ENCODE peak calls at places on chromosomes 13 and 19, in nine cellular contexts. T is stimulated activated CD8-positive, alpha-beta memory T cell treated with anti-CD3 and anti-CD28 coated beads, Interleukin-7, amount 100 ng/mL, for 1 hour; U is iPS DF 19.7; V is SW480; Y is cardiac muscle cell; L is GM23248; H is non-pigmented ciliary epithelial cell; E is left lung; J is mammary epithelial cell. X is an unnamed sample.

GRCh38 chr13:102569488-102569887 is 27.3 kb upstream of the TPP2 start:
- DNase-seq in T (no peak), E (no peak), U (no peak), H (peak), J (no peak), L (peak), V (no peak), Y (peak), X (no peak)

GRCh38 chr13:99260216-99260615 is 2.0 kb upstream of the GPR18 start:
- DNase-seq in U (no peak), T (no peak), Y (no peak), H (no peak), J (no peak), V (no peak), L (peak), E (no peak), X (no peak)

GRCh38 chr19:50331187-50332013 is 2.2 kb upstream of the KCNC3 start:
- DNase-seq in J (no peak), Y (no peak), V (peak), H (no peak), U (no peak), L (no peak), T (no peak), E (no peak), X (no peak)

GRCh38 chr13:45575146-45575829 is 40.3 kb downstream of the ERICH6B start:
- DNase-seq in T (no peak), H (no peak), U (no peak), J (peak), Y (no peak), E (no peak), L (peak), V (no peak), X (no peak)

GRCh38 chr13:97125051-97125809 is 96.9 kb upstream of the MBNL2 start:
- DNase-seq in V (peak), Y (peak), L (peak), J (peak), E (no peak), T (no peak), U (no peak), H (peak), X (no peak)

GRCh38 chr13:110108348-110109139 is 198.4 kb downstream of the COL4A1 start:
- DNase-seq in T (no peak), J (peak), E (no peak), U (no peak), Y (peak), H (no peak), L (peak), V (peak), X (peak)

GRCh38 chr19:48556163-48556562 is 4.2 kb downstream of the SULT2B1 start:
- DNase-seq in H (no peak), Y (peak), E (no peak), U (no peak), L (peak), J (peak), V (peak), T (no peak), X (no peak)

GRCh38 chr13:35179494-35179893 is 237.4 kb downstream of the NBEA start:
- DNase-seq in U (no peak), E (no peak), T (no peak), J (peak), H (no peak), Y (peak), L (peak), V (no peak), X (no peak)

GRCh38 chr19:56087647-56088346 is 33.3 kb downstream of the ZNF787 start:
- DNase-seq in Y (no peak), L (no peak), E (peak), T (no peak), V (no peak), J (no peak), H (no peak), U (no peak), X (no peak)

GRCh38 chr13:67095621-67096020 is 134.5 kb downstream of the PCDH9 start:
- DNase-seq in U (no peak), H (no peak), E (no peak), Y (peak), L (no peak), T (no peak), J (peak), V (no peak), X (no peak)

GRCh38 chr13:36872621-36873020 is 47.4 kb downstream of the SMAD9 start:
- DNase-seq in E (no peak), T (no peak), J (no peak), V (no peak), Y (no peak), L (no peak), H (no peak), U (no peak), X (no peak)

GRCh38 chr19:19642506-19643157 is 825 bp downstream of the GMIP start:
- DNase-seq in T (no peak), H (no peak), J (no peak), V (peak), U (no peak), L (peak), E (no peak), Y (peak), X (no peak)

GRCh38 chr13:91362908-91363307 is 15.4 kb downstream of the MIR17HG start:
- DNase-seq in U (no peak), V (no peak), E (no peak), H (no peak), L (no peak), T (no peak), Y (no peak), J (no peak), X (no peak)

GRCh38 chr13:20332361-20333096 is 100.4 kb upstream of the GJB6 start:
- DNase-seq in U (no peak), E (no peak), H (no peak), L (peak), V (no peak), Y (peak), J (peak), T (no peak), X (no peak)

GRCh38 chr19:50465986-50466771 is 10.1 kb upstream of the EMC10 start:
- DNase-seq in H (no peak), T (no peak), E (peak), L (peak), V (peak), U (peak), J (no peak), Y (no peak), X (no peak)

GRCh38 chr13:107438251-107438650 is 777.1 kb downstream of the LIG4 start:
- DNase-seq in H (no peak), Y (no peak), L (peak), J (no peak), E (no peak), V (no peak), U (no peak), T (no peak), X (no peak)

GRCh38 chr13:50800091-50800739 is 43.3 kb downstream of the DLEU7 start:
- DNase-seq in J (no peak), H (no peak), U (no peak), Y (no peak), T (no peak), E (no peak), L (no peak), V (no peak), X (no peak)

GRCh38 chr19:46294475-46294874 is 2.4 kb upstream of the HIF3A start:
- DNase-seq in T (no peak), U (no peak), E (no peak), V (no peak), J (no peak), H (no peak), Y (no peak), L (no peak), X (no peak)

GRCh38 chr19:5260381-5260967 is 80.1 kb downstream of the PTPRS start:
- DNase-seq in T (no peak), Y (no peak), V (no peak), E (peak), J (no peak), H (no peak), U (no peak), L (no peak), X (no peak)

GRCh38 chr19:52722062-52723005 is 12.5 kb downstream of the ZNF611 start:
- DNase-seq in V (no peak), U (no peak), T (no peak), Y (peak), E (no peak), J (peak), H (peak), L (peak), X (no peak)

GRCh38 chr13:19178901-19179593 is 2.6 kb downstream of the TUBA3C start:
- DNase-seq in Y (no peak), T (no peak), V (no peak), U (no peak), H (no peak), L (no peak), J (no peak), E (no peak), X (no peak)

GRCh38 chr13:77751513-77752456 is 54.3 kb downstream of the SLAIN1 start:
- DNase-seq in E (no peak), L (peak), H (peak), J (peak), U (no peak), Y (peak), V (peak), T (peak), X (no peak)

GRCh38 chr13:87893186-87893585 is 222.0 kb downstream of the SLITRK5 start:
- DNase-seq in H (no peak), Y (no peak), T (no peak), E (no peak), V (no peak), U (no peak), J (no peak), L (no peak), X (no peak)

GRCh38 chr13:52806029-52806428 is 42.4 kb downstream of the PCDH8 start:
- DNase-seq in V (no peak), U (no peak), E (no peak), Y (no peak), T (no peak), J (no peak), L (no peak), H (no peak), X (no peak)

GRCh38 chr13:47000166-47000565 is 103.3 kb upstream of the HTR2A start:
- DNase-seq in J (peak), T (no peak), U (no peak), V (peak), H (no peak), E (no peak), L (peak), Y (no peak), X (no peak)

GRCh38 chr13:28048768-28049167 is 51.6 kb downstream of the FLT3 start:
- DNase-seq in L (no peak), V (no peak), H (no peak), T (no peak), Y (no peak), J (no peak), E (no peak), U (no peak), X (no peak)

GRCh38 chr13:113609616-113610015 is 25.1 kb downstream of the TFDP1 start:
- DNase-seq in L (no peak), J (no peak), T (no peak), Y (no peak), E (peak), U (no peak), H (no peak), V (no peak), X (no peak)

GRCh38 chr19:13275016-13275722 is 125.0 kb downstream of the IER2 start:
- DNase-seq in E (no peak), U (no peak), H (no peak), T (no peak), Y (no peak), V (no peak), J (no peak), L (no peak), X (no peak)

GRCh38 chr19:5397804-5398692 is 57.2 kb upstream of the ZNRF4 start:
- DNase-seq in T (no peak), E (no peak), U (no peak), L (peak), V (peak), J (no peak), H (no peak), Y (peak), X (no peak)

GRCh38 chr13:68099616-68100015 is 869.5 kb upstream of the PCDH9 start:
- DNase-seq in J (peak), L (peak), T (no peak), V (no peak), Y (peak), H (peak), U (no peak), E (no peak), X (no peak)

GRCh38 chr19:5113633-5114586 is 145.0 kb downstream of the KDM4B start:
- DNase-seq in H (no peak), U (no peak), T (no peak), L (no peak), E (no peak), J (no peak), V (no peak), Y (no peak), X (no peak)

GRCh38 chr19:43474986-43475705 is 9.7 kb upstream of the LYPD3 start:
- DNase-seq in L (peak), T (peak), J (peak), U (peak), H (no peak), V (peak), Y (peak), E (peak), X (peak)

GRCh38 chr19:36972594-36972993 is 56.5 kb downstream of the ZNF568 start:
- DNase-seq in U (no peak), V (no peak), Y (no peak), H (no peak), T (no peak), E (peak), L (peak), J (no peak), X (no peak)